ENCODE peak calls at places on chromosomes 13 and 19, in eight cellular contexts. B, M, T, P, D, V, L and U are unnamed samples.

GRCh38 chr13:112890316-112891131 is 78.5 kb upstream of the MCF2L start:
- DNase-seq in M (peak; percentile 72), P (no peak), T (no peak), B (no peak), V (no peak), L (no peak), D (no peak), U (no peak)

GRCh38 chr13:97222934-97223710 is 989 bp downstream of the MBNL2 start:
- DNase-seq in T (no peak), D (no peak), V (no peak), L (no peak), M (no peak), P (no peak), B (peak; percentile 36), U (no peak)

GRCh38 chr19:5357584-5357983 is 17.0 kb upstream of the PTPRS start:
- DNase-seq in V (no peak), M (no peak), D (no peak), L (no peak), T (no peak), B (no peak), P (no peak), U (no peak)

GRCh38 chr19:940591-941291 is 14.9 kb downstream of the ARID3A start:
- DNase-seq in B (peak; percentile 69), T (peak; percentile 54), V (no peak), L (no peak), M (peak; percentile 91), P (peak; percentile 87), D (peak; percentile 42), U (peak; percentile 86)

GRCh38 chr13:39616087-39616694 is 13.2 kb upstream of the LHFPL6 start:
- DNase-seq in V (peak; percentile 44), P (peak; percentile 34), D (peak; percentile 21), T (peak; percentile 47), B (peak; percentile 70), M (no peak), L (peak; percentile 44), U (peak; percentile 31)

GRCh38 chr13:21043898-21044297 is 17.5 kb downstream of the LATS2 start:
- DNase-seq in P (no peak), V (no peak), L (no peak), B (no peak), D (no peak), M (no peak), T (no peak), U (no peak)

GRCh38 chr19:32287811-32288227 is 57.6 kb upstream of the ZNF507 start:
- DNase-seq in L (peak; percentile 28), M (no peak), T (peak; percentile 43), B (peak; percentile 43), P (peak; percentile 26), V (peak; percentile 61), D (peak; percentile 21), U (peak; percentile 74)

GRCh38 chr13:87942204-87942603 is 271.0 kb downstream of the SLITRK5 start:
- DNase-seq in B (no peak), M (no peak), T (no peak), V (no peak), D (no peak), P (no peak), L (no peak), U (no peak)

GRCh38 chr19:35266149-35266903 is 2.4 kb upstream of the USF2 start:
- DNase-seq in L (no peak), P (peak; percentile 19), B (no peak), T (no peak), M (peak; percentile 76), D (no peak), V (no peak), U (peak; percentile 8)

GRCh38 chr19:19613456-19613855 is 5.0 kb downstream of the PBX4 start:
- DNase-seq in M (no peak), V (peak; percentile 63), D (no peak), B (no peak), L (no peak), T (no peak), P (no peak), U (peak; percentile 25)

GRCh38 chr13:57123660-57124059 is 17.1 kb upstream of the PRR20A start:
- DNase-seq in P (no peak), L (no peak), T (no peak), M (no peak), D (no peak), B (peak; percentile 75), V (no peak), U (no peak)

GRCh38 chr19:46931197-46931596 is 70.4 kb downstream of the ARHGAP35 start:
- DNase-seq in V (no peak), P (no peak), D (no peak), M (no peak), L (no peak), B (no peak), T (no peak), U (no peak)

GRCh38 chr13:87524775-87525174 is 146.4 kb upstream of the SLITRK5 start:
- DNase-seq in M (no peak), D (no peak), V (no peak), P (no peak), T (no peak), L (no peak), B (no peak), U (no peak)

GRCh38 chr13:113860579-113861432 is 3.1 kb downstream of the GAS6 start:
- DNase-seq in V (no peak), L (peak; percentile 73), P (peak; percentile 51), T (no peak), M (no peak), D (peak; percentile 20), B (peak; percentile 41), U (peak; percentile 87)

GRCh38 chr13:46389985-46390384 is 2.9 kb upstream of the RUBCNL start:
- DNase-seq in M (peak; percentile 84), L (no peak), T (peak; percentile 18), V (no peak), P (peak; percentile 31), D (peak; percentile 60), B (no peak), U (peak; percentile 64)

GRCh38 chr13:51614350-51614786 is 30.1 kb downstream of the WDFY2 start:
- DNase-seq in P (no peak), M (peak; percentile 79), B (no peak), L (no peak), V (no peak), T (no peak), D (peak; percentile 33), U (peak; percentile 12)

GRCh38 chr13:111510502-111511218 is 190.2 kb downstream of the TEX29 start:
- DNase-seq in L (no peak), M (peak; percentile 56), B (no peak), D (no peak), T (no peak), V (no peak), P (no peak), U (no peak)

DNA sequence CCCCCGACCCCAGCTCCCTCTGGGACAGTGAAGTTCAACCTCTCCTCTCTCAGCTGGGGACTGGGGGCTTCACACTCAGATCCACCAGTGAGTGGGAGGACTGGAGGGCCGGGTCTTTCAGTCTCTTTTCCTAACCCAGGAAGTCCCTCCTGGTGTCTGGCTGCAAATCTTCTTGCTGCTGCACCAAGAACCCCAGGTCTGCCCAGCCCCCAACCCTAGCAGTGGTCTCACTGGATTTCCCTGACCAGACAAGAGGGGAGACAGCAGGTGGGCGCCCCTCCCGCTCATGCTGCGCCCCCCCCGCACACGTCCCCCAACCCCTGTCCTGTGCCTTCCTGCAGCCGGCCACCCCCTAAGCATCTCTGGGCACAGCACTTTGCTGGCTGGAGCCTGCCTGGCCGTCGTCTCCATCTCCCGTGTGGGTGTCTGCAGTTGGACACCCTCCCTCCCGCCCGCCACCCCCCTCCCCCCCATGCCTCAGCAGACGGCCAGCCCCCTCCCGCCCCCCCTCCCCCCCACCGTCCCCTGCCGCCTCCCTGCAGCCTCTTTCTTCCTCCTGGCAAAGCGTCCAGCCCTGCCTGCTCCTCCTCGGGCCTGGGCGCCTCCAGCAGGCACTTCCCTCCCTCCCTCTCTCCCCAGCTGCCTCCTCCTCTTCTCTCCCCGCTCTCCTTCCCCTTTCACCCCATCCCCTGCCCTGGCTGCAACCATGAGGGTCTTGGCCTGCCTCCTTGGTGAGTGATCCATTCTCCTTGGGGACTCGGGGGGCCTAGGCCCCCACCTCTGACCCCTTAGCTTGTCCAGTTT is at the start of gene SSC5D:
- DNase-seq in B (no peak), P (no peak), V (no peak), D (no peak), L (peak; percentile 77), T (no peak), M (no peak), U (no peak)
- TF ChIP-seq POLR2A in B (no peak), P (no peak), V (no peak), D (no peak), L (no peak), T (no peak), M (no peak), U (no peak)

DNA sequence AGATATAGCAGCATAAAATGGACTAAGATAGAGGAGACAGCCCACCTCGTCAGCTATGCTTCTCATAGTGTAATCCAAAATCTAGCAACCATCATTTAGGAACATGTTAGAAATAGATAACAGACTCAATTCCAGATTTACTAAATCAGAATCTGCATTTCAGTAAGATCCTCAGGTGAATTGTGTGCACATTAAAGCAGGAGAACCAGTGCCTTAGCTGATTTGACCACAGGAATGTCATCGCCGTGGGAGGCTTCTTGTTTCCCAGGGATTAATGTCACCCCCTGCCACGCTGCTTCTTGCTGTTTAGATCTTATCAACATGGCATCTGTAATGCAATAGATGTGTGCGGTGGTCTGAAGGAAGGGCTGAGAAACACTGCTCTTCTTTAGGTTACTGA is 84.0 kb downstream of the GPC5 start:
- DNase-seq in L (no peak), D (no peak), M (no peak), V (no peak), P (no peak), B (no peak), T (no peak), U (no peak)
- TF ChIP-seq POLR2AphosphoS5 in L (no peak), D (no peak), M (no peak), V (no peak), P (no peak), B (no peak), T (no peak), U (no peak)

GRCh38 chr19:17332360-17332676 is 2.3 kb downstream of the ANO8 start:
- DNase-seq in D (no peak), M (no peak), B (no peak), V (no peak), T (no peak), P (no peak), L (no peak), U (no peak)

GRCh38 chr19:17332677-17333581 is 1.7 kb downstream of the ANO8 start:
- DNase-seq in D (no peak), M (peak; percentile 78), L (peak; percentile 93), V (peak; percentile 96), B (peak; percentile 45), P (no peak), T (no peak), U (no peak)

GRCh38 chr19:17335575-17335974 is 920 bp upstream of the ANO8 start:
- DNase-seq in V (no peak), L (no peak), B (no peak), D (no peak), T (no peak), M (no peak), P (no peak), U (no peak)

GRCh38 chr19:17334414-17335409 is at the start of gene ANO8:
- DNase-seq in P (peak; percentile 95), B (peak; percentile 96), V (peak; percentile 99), T (peak; percentile 91), M (peak; percentile 97), D (peak; percentile 86), L (peak; percentile 85), U (peak; percentile 96)

GRCh38 chr19:17333611-17334413 is 843 bp downstream of the ANO8 start:
- DNase-seq in D (no peak), B (no peak), V (peak; percentile 71), P (peak; percentile 69), T (no peak), L (peak; percentile 69), M (peak; percentile 85), U (peak; percentile 53)
- H3K4me1 ChIP-seq in D (peaks cover 5% of the 10 kb centered on the region), B (peaks cover 20% of the 10 kb centered on the region), V (peaks cover 24% of the 10 kb centered on the region), P (peaks cover 29% of the 10 kb centered on the region), T (peaks cover 4% of the 10 kb centered on the region), L (peaks cover 72% of the 10 kb centered on the region), M (peaks cover 74% of the 10 kb centered on the region), U (peaks cover 37% of the 10 kb centered on the region)

GRCh38 chr19:21835810-21836444 is at the start of gene ZNF43:
- DNase-seq in L (peak; percentile 74), V (no peak), B (peak; percentile 91), T (peak; percentile 97), M (peak; percentile 95), P (peak; percentile 97), D (peak; percentile 97), U (peak; percentile 97)
- TF ChIP-seq POLR2A in L (peak; percentile 89), V (no peak), B (peak; percentile 92), T (peak; percentile 74), M (peak; percentile 43), P (peak; percentile 91), D (peak; percentile 74), U (peak; percentile 90)